ENCODE peak calls at places on chromosomes 12 and 14, in ten cellular contexts. D is choroid plexus epithelial cell; A is NCI-H524 treated with DMSO at 0.1 percent for 48 hours; P is activated CD8-positive, alpha-beta T cell treated with anti-CD3 and anti-CD28 coated beads, Interleukin-2, amount 10 ng/mL, durations not matched to agents 7 days and 5 days; Z is HFF-Myc; U is stimulated activated CD8-positive, alpha-beta memory T cell treated with anti-CD3 and anti-CD28 coated beads, Interleukin-4, amount 100 ng/mL, for 1 hour; T is tibial artery; S is HS-5; F is GM12891; Q is foreskin fibroblast. V is an unnamed sample.

GRCh38 chr12:43325786-43326185 is 226.2 kb downstream of the ADAMTS20 start:
- DNase-seq in P (no peak), Z (no peak), F (peak; percentile 5), D (no peak), A (no peak), Q (no peak), U (no peak), T (no peak), S (no peak), V (no peak)

GRCh38 chr14:61460853-61461611 is 139.7 kb downstream of the PRKCH start:
- DNase-seq in S (no peak), A (no peak), Z (no peak), U (no peak), T (no peak), F (no peak), P (peak; percentile 71), Q (no peak), D (peak; percentile 26), V (no peak)

GRCh38 chr12:44584625-44585024 is 291.5 kb downstream of the NELL2 start:
- DNase-seq in U (no peak), P (no peak), T (no peak), F (no peak), Q (no peak), S (no peak), A (no peak), D (no peak), Z (no peak), V (no peak)

GRCh38 chr12:28578361-28578760 is 388.1 kb downstream of the CCDC91 start:
- DNase-seq in A (no peak), Q (peak; percentile 40), S (no peak), D (peak; percentile 25), T (peak; percentile 31), P (no peak), Z (no peak), F (no peak), U (no peak), V (no peak)

GRCh38 chr12:65208957-65209654 is 39.7 kb downstream of the LEMD3 start:
- DNase-seq in A (no peak), D (no peak), T (no peak), S (no peak), Z (no peak), U (no peak), Q (no peak), P (no peak), F (no peak), V (no peak)

GRCh38 chr12:51744235-51744634 is 104.3 kb downstream of the FIGNL2 start:
- DNase-seq in A (no peak), U (no peak), Q (no peak), Z (no peak), S (no peak), F (no peak), P (no peak), T (no peak), D (peak; percentile 1), V (no peak)

GRCh38 chr12:98592825-98593322 is 612 bp upstream of the SLC25A3 start:
- DNase-seq in D (no peak), Z (no peak), F (no peak), T (no peak), P (no peak), U (no peak), Q (no peak), S (no peak), A (no peak), V (no peak)

GRCh38 chr12:18591473-18591872 is 146.3 kb downstream of the PLCZ1 start:
- DNase-seq in Q (no peak), P (no peak), Z (no peak), T (no peak), S (no peak), D (no peak), A (no peak), F (no peak), U (no peak), V (no peak)

GRCh38 chr12:93323625-93324165 is 54.0 kb upstream of the NUDT4 start:
- DNase-seq in Z (no peak), A (no peak), U (no peak), T (no peak), F (no peak), D (peak; percentile 26), Q (peak; percentile 32), P (no peak), S (peak; percentile 15), V (no peak)

GRCh38 chr12:100738086-100738485 is 56.5 kb upstream of the ANO4 start:
- DNase-seq in F (no peak), Z (no peak), D (no peak), Q (no peak), T (no peak), S (no peak), A (no peak), P (no peak), U (no peak), V (no peak)

V was measured in DMS 273 treated with DMSO at 0.1 percent for 48 hours.